ENCODE peak calls at places on chromosomes 12 and 14, in five cellular contexts. N, R, S, T and O are unnamed samples.

GRCh38 chr12:52022841-52023181 is 16.1 kb downstream of the TAMALIN start:
- DNase-seq in N (no peak), R (no peak), S (no peak), T (no peak), O (no peak)

GRCh38 chr12:108191938-108192337 is 62.9 kb downstream of the WSCD2 start:
- DNase-seq in N (no peak), R (no peak), S (no peak), T (no peak), O (no peak)

GRCh38 chr12:93668919-93669418 is 8.2 kb upstream of the CRADD start:
- DNase-seq in N (no peak), R (no peak), S (no peak), T (no peak), O (no peak)

GRCh38 chr14:95523818-95524448 is 7.5 kb upstream of the SYNE3 start:
- DNase-seq in N (no peak), R (no peak), S (no peak), T (no peak), O (no peak)

GRCh38 chr12:31952418-31952817 is 6.8 kb upstream of the RESF1 start:
- DNase-seq in N (no peak), R (no peak), S (no peak), T (no peak), O (no peak)

GRCh38 chr12:2256915-2257314 is 204.1 kb downstream of the CACNA1C start:
- DNase-seq in N (no peak), R (no peak), S (no peak), T (no peak), O (no peak)

GRCh38 chr12:96208346-96208745 is 14.2 kb downstream of the ELK3 start:
- DNase-seq in N (no peak), R (no peak), S (no peak), T (no peak), O (no peak)

GRCh38 chr14:20848316-20848954 is 42.8 kb upstream of the RNASE3 start:
- DNase-seq in N (no peak), R (no peak), S (no peak), T (no peak), O (no peak)

GRCh38 chr12:120367252-120367923 is 1.6 kb downstream of the MSI1 start:
- DNase-seq in N (no peak), R (no peak), S (no peak), T (no peak), O (no peak)

GRCh38 chr12:109766251-109766778 is 52.7 kb downstream of the FAM222A start:
- DNase-seq in N (no peak), R (no peak), S (no peak), T (no peak), O (no peak)

GRCh38 chr12:13198921-13199320 is 2.4 kb downstream of the EMP1 start:
- DNase-seq in N (no peak), R (no peak), S (no peak), T (no peak), O (no peak)

GRCh38 chr12:12720052-12720451 is 2.9 kb downstream of the CDKN1B start:
- DNase-seq in N (no peak), R (no peak), S (no peak), T (no peak), O (no peak)

GRCh38 chr12:46160081-46160980 is 108.5 kb downstream of the SLC38A1 start:
- DNase-seq in N (no peak), R (no peak), S (no peak), T (no peak), O (peak; percentile 10)

GRCh38 chr14:22821193-22822016 is 6.2 kb upstream of the SLC7A7 start:
- DNase-seq in N (no peak), R (no peak), S (no peak), T (no peak), O (no peak)

GRCh38 chr12:12819752-12820311 is 6.7 kb downstream of the DDX47 start:
- DNase-seq in N (peak; percentile 87), R (no peak), S (no peak), T (no peak), O (peak; percentile 97)

GRCh38 chr14:100117647-100118376 is 41.6 kb downstream of the DEGS2 start:
- DNase-seq in N (no peak), R (no peak), S (no peak), T (no peak), O (no peak)

GRCh38 chr12:121581681-121582439 is 1.0 kb upstream of the KDM2B start:
- DNase-seq in N (no peak), R (peak; percentile 51), S (no peak), T (no peak), O (no peak)

GRCh38 chr12:46043972-46044520 is 53.7 kb upstream of the SCAF11 start:
- DNase-seq in N (no peak), R (no peak), S (no peak), T (no peak), O (no peak)

GRCh38 chr14:59103396-59103795 is 85.1 kb upstream of the DAAM1 start:
- DNase-seq in N (no peak), R (no peak), S (no peak), T (no peak), O (peak; percentile 37)

GRCh38 chr14:90510208-90510607 is 113.4 kb downstream of the CALM1 start:
- DNase-seq in N (no peak), R (peak; percentile 86), S (no peak), T (no peak), O (no peak)

GRCh38 chr12:117034249-117034648 is 65.0 kb downstream of the TESC start:
- DNase-seq in N (no peak), R (peak; percentile 22), S (no peak), T (no peak), O (no peak)

GRCh38 chr14:29721586-29721985 is 206.1 kb downstream of the PRKD1 start:
- DNase-seq in N (no peak), R (no peak), S (no peak), T (no peak), O (no peak)

GRCh38 chr12:1630081-1630826 is 1.2 kb downstream of the WNT5B start:
- DNase-seq in N (no peak), R (peak; percentile 71), S (no peak), T (peak; percentile 48), O (no peak)

GRCh38 chr12:62917066-62917465 is 17.9 kb downstream of the PPM1H start:
- DNase-seq in N (no peak), R (no peak), S (no peak), T (no peak), O (no peak)

GRCh38 chr12:51326762-51327439 is 2.9 kb upstream of the BIN2 start:
- DNase-seq in N (no peak), R (no peak), S (no peak), T (no peak), O (peak; percentile 26)

GRCh38 chr12:52121848-52122838 is 42.6 kb downstream of the SMIM41 start:
- DNase-seq in N (no peak), R (peak; percentile 76), S (peak; percentile 5), T (peak; percentile 67), O (no peak)

GRCh38 chr12:124428136-124428791 is 133.4 kb downstream of the RFLNA start:
- DNase-seq in N (no peak), R (no peak), S (no peak), T (no peak), O (no peak)

GRCh38 chr14:48874701-48875100 is 711.5 kb downstream of the RPS29 start:
- DNase-seq in N (no peak), R (no peak), S (no peak), T (no peak), O (no peak)

GRCh38 chr12:11958216-11959091 is 112.3 kb upstream of the BCL2L14 start:
- DNase-seq in N (peak; percentile 78), R (no peak), S (no peak), T (no peak), O (peak; percentile 72)